ENCODE peak calls at places on chromosomes 2 and 18, in eight cellular contexts. Y, G, N, T, F, M, J and Z are unnamed samples.

GRCh38 chr18:78781601-78781960 is 198.0 kb upstream of the SALL3 start:
- DNase-seq in Y (no peak), G (no peak), N (no peak), T (no peak), F (no peak), M (no peak), J (no peak), Z (no peak)

GRCh38 chr2:167844714-167845530 is 402.5 kb downstream of the STK39 start:
- DNase-seq in Y (no peak), G (no peak), N (no peak), T (no peak), F (no peak), M (peak), J (peak), Z (no peak)

GRCh38 chr2:72937356-72937669 is 20.0 kb downstream of the EMX1 start:
- DNase-seq in Y (no peak), G (peak), N (no peak), T (peak), F (no peak), M (no peak), J (no peak), Z (no peak)

GRCh38 chr2:74119324-74119723 is 28.4 kb downstream of the BOLA3 start:
- DNase-seq in Y (peak), G (no peak), N (no peak), T (no peak), F (no peak), M (no peak), J (no peak), Z (no peak)

GRCh38 chr2:402206-402605 is 114.3 kb upstream of the ALKAL2 start:
- DNase-seq in Y (no peak), G (no peak), N (no peak), T (no peak), F (no peak), M (no peak), J (no peak), Z (no peak)

GRCh38 chr2:169999041-169999440 is 171.8 kb downstream of the UBR3 start:
- DNase-seq in Y (no peak), G (no peak), N (no peak), T (peak), F (no peak), M (no peak), J (no peak), Z (no peak)

GRCh38 chr2:188364033-188364432 is 72.4 kb downstream of the GULP1 start:
- DNase-seq in Y (no peak), G (no peak), N (no peak), T (no peak), F (no peak), M (no peak), J (no peak), Z (no peak)

GRCh38 chr2:9212010-9212638 is 5.5 kb downstream of the ASAP2 start:
- DNase-seq in Y (no peak), G (no peak), N (no peak), T (no peak), F (peak), M (peak), J (no peak), Z (no peak)

GRCh38 chr2:109210431-109211200 is 81.6 kb downstream of the SH3RF3 start:
- DNase-seq in Y (peak), G (no peak), N (no peak), T (no peak), F (no peak), M (no peak), J (no peak), Z (no peak)

GRCh38 chr2:200585730-200586643 is at the start of gene AOX1:
- DNase-seq in Y (peak), G (peak), N (peak), T (peak), F (peak), M (peak), J (peak), Z (peak)

GRCh38 chr2:225600865-225601264 is 201.4 kb downstream of the NYAP2 start:
- DNase-seq in Y (no peak), G (no peak), N (no peak), T (no peak), F (no peak), M (no peak), J (no peak), Z (no peak)

GRCh38 chr2:150526006-150526405 is 38.5 kb upstream of the RND3 start:
- DNase-seq in Y (no peak), G (no peak), N (no peak), T (no peak), F (no peak), M (no peak), J (no peak), Z (no peak)

GRCh38 chr2:33372940-33373553 is 103.4 kb upstream of the RASGRP3 start:
- DNase-seq in Y (peak), G (no peak), N (no peak), T (peak), F (no peak), M (peak), J (peak), Z (no peak)

GRCh38 chr2:37816036-37816435 is 109.1 kb upstream of the RMDN2 start:
- DNase-seq in Y (no peak), G (no peak), N (no peak), T (no peak), F (no peak), M (no peak), J (no peak), Z (no peak)

GRCh38 chr18:78579854-78580577 is 399.6 kb upstream of the SALL3 start:
- DNase-seq in Y (no peak), G (no peak), N (no peak), T (no peak), F (no peak), M (no peak), J (no peak), Z (peak)

GRCh38 chr2:121197369-121198091 is 87.5 kb downstream of the TFCP2L1 start:
- DNase-seq in Y (peak), G (peak), N (peak), T (no peak), F (peak), M (peak), J (no peak), Z (peak)

GRCh38 chr18:44887227-44887631 is 206.5 kb downstream of the SETBP1 start:
- DNase-seq in Y (peak), G (no peak), N (peak), T (no peak), F (no peak), M (peak), J (no peak), Z (no peak)

GRCh38 chr2:113167115-113167932 is 6.4 kb upstream of the PSD4 start:
- DNase-seq in Y (no peak), G (no peak), N (no peak), T (no peak), F (peak), M (peak), J (no peak), Z (peak)

GRCh38 chr2:63163231-63163845 is 112.7 kb downstream of the OTX1 start:
- DNase-seq in Y (no peak), G (no peak), N (no peak), T (no peak), F (no peak), M (no peak), J (no peak), Z (no peak)
- TF ChIP-seq CTCF in Y (no peak), G (no peak), N (no peak), T (no peak), F (no peak), M (no peak), J (peak), Z (no peak)

DNA sequence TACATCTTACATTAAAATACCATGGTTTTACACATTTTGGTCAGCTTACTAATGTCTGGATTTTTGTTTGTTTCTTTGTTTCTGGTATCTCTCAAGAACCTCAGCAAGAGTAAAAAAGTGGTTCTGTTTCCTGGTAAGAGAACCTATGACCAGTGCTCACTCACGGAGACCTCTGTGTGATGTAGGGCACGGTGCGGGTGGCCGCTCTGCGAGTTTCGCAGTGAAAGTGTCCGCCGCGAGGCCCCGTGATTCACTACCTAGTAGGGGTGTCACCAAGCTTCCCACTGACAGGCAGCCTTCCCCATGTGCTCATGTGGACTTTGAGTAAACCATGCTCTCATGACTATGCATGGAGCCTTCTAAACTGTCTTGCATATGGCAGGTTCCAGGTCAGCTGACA is 137.2 kb downstream of the DCDC2C start:
- DNase-seq in Y (no peak), G (no peak), N (no peak), T (no peak), F (no peak), M (no peak), J (no peak), Z (no peak)
- H3K4me3 ChIP-seq in Y (no peak), G (no peak), N (no peak), T (no peak), F (no peak), M (no peak), J (no peak), Z (no peak)

DNA sequence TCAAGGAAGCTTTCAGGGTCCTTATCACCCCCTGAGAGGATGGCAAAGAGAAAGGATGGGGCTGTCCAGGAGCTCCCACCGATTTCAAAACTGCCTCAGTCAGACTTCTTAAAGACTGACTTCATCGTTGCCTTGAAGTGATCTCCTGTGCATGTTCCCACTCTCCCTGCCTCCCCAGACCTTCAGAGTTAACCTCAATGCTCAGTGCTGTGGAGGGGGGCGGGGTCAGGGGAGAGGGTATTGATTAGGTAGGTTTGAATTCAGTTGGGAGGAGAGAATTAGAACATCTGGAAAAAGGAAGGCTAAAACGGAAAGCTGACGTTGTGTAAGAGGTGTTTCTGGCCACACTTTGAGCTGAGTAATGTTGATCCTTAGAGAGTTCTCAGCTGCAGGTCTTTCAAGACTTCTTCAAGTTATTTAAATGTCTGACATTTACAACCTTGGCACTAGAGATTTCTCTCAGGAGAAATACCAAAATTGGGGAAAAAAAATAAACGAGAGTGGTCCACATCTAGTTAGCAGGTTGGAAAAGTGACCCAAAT is 134.8 kb upstream of the EPAS1 start:
- DNase-seq in Y (no peak), G (no peak), N (no peak), T (no peak), F (no peak), M (no peak), J (no peak), Z (peak)
- H3K27ac ChIP-seq in Y (no peak), G (no peak), N (no peak), T (no peak), F (no peak), M (no peak), J (no peak), Z (peak)

DNA sequence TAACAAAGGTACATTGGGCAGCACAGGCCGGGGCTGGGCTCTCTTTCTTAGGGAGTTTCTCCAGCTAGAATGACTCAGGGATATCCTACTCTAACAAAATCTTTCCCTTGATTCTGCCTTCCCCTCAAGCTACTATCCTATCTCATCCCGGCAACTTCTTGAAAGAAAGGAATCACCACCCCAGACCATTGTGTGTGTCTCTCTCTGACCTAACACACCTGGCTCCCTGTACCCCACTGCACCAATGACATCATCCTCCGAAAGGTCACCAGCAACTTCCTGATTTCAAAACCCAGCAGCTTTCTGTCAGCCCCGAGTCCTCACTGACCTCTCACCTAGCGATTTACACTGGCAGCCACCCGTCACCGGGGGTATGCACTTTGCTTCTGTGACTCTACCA is 72.1 kb upstream of the MAP4K4 start:
- DNase-seq in Y (no peak), G (no peak), N (no peak), T (no peak), F (no peak), M (no peak), J (no peak), Z (no peak)
- TF ChIP-seq CTCF in Y (no peak), G (no peak), N (no peak), T (no peak), F (no peak), M (no peak), J (no peak), Z (no peak)

DNA sequence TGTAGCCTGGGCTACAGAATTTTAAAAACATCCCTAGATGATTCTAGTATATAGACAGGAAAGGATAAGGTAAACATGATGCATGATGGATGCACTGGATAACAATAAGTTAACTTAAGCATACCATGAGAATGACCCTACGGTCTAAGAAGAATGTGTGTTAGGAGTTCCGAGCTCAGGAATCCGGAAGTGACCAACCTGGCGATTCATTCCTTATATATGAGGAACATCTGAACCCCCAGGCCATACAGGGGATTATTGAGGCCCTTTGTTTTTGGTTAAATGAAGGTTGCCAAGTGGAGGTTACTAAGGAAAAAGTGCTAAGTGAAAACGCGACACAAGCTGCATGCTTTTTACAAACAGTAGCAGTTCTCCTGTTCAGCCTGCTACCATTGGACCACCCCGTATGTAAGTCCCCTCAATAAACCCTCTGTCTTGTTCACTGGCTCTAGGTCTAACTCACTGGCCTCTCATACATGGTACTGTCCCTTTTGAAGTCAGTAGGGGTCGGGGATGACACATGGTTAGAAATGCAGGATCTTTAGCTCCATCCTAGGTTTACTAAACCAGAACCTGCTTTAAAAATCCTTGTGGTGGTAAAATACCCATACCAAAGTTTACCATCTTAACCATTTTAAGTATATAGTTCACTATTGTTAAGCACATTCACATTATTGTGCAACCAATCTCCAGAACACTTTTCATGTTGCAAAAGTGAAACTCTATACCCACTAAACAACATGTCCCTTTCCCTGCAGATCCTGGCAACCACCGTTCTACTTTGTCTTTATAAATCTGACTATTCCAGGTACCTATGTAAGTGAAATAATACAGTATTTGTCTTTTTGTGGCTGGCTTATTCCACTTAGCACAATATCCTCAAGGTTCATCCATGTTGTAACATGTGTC is 111.0 kb upstream of the MAP4K3 start:
- DNase-seq in Y (peak), G (no peak), N (peak), T (no peak), F (no peak), M (no peak), J (no peak), Z (no peak)
- H3K4me3 ChIP-seq in Y (no peak), G (no peak), N (no peak), T (no peak), F (no peak), M (no peak), J (no peak), Z (no peak)

DNA sequence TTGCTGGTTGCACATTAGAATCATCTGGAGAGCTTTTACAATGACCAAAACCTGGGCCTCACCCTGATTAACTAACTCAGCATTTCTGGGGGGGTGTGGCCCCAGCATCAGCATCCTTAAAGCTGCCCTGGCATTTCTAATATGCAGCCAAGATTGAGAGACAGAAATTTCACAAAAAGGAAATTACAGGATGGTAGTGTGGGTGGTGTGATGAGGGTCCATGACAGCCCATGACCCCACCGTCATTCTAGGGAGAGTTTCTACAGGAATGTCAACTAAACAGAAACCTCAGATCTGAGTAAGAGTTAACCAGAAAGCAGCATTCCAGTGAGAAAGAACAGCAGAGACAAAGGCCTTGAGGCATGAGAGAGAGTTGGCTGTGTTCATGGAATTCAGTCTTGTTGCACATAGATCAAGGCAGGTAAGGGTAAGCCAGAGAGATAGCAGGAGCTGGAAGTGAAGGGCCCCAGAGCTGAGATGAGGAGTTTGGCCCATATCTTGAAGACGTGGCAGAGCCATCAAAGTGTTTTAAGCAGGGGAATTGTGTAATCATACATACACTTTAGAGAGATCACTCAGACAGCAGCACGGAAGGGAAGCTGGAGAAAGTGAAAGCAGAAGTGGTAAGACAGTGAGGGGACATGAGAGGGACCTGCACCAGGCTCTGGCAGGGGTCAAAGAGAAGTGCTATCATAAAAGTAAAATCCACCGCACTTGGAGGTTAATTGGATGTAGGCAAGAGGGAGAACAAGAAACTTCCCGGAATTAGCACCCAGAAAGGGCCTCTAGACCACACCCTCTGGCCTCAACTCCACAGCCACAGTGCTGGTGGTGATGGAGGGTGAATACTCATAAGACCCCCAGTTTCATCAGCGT is 7.8 kb upstream of the TRABD2A start:
- DNase-seq in Y (peak), G (no peak), N (peak), T (no peak), F (no peak), M (peak), J (peak), Z (no peak)
- H3K27ac ChIP-seq in Y (peak), G (no peak), N (peak), T (no peak), F (peak), M (peak), J (peak), Z (peak)

GRCh38 chr2:239202343-239202742 is 198.5 kb downstream of the HDAC4 start:
- DNase-seq in Y (no peak), G (peak), N (no peak), T (no peak), F (no peak), M (no peak), J (no peak), Z (no peak)
- TF ChIP-seq CTCF in Y (no peak), G (no peak), N (no peak), T (no peak), F (no peak), M (no peak), J (no peak), Z (no peak)

DNA sequence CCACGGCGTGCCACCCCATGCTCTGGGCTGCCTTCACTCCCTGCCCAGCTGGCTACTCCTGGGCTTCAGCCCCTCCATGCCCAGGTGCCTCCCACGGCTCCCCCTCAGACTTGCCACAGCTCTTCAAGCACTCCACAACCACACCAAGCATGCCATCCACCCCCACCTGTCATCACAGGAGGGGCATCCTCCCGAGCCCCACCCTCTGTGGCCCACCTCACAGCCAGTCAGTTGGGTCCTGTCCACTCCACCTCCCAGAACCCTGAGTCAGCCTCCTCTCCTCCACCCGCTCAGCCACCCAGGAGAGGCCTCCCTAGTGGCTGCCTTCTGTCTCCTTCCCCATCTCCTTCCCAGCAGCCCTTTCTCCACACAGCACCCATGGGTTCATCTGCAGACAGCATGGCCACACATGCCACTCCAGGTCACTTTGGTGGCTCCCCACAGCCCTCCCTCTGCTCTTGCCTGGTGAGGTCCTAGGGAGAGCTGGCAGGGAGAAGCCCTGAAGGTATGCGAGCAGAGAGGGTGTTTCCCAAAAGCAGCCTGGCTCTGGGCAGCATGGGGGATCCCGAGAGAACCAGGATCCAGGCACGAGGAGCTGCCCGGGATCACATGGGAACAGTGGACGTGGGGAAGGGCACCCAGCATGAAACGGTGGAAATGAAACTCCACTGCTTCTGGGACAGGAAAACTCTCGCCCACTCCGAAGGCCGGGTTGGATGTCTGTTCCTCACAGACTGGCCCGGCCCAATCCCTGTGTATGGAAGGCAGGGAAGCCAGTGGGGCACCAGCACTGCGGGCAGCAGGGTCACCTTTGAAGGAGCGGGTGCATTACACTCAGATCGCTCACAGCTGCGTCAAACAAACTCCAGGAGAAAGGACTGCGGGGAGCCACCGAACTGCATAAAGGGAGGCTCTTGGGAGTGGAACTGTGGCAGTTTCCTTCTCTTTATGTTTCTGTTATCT is 2.7 kb downstream of the LIMS2 start:
- DNase-seq in Y (no peak), G (peak), N (no peak), T (peak), F (peak), M (no peak), J (no peak), Z (peak)
- H3K4me3 ChIP-seq in Y (no peak), G (peak), N (no peak), T (no peak), F (peak), M (peak), J (no peak), Z (peak)